ENCODE peak calls at places on chromosomes 13 and 19, in nine cellular contexts. R is thyroid gland, M is RWPE1, O is cardiac fibroblast, N is B cell, E is endothelial cell, P is heart left ventricle, C is HCT116, V is glutamatergic neuron. U is an unnamed sample.

GRCh38 chr19:38714354-38714778 is 29.9 kb downstream of the CAPN12 start:
- DNase-seq in R (peak; percentile 35), M (no peak), O (no peak), N (no peak), E (no peak), P (no peak), C (no peak), V (no peak), U (no peak)

GRCh38 chr13:23771966-23772365 is 117.2 kb downstream of the MIPEP start:
- DNase-seq in R (no peak), M (peak; percentile 49), O (peak; percentile 67), N (no peak), E (no peak), P (no peak), C (no peak), V (no peak), U (no peak)

GRCh38 chr13:80841346-80841882 is 500.5 kb upstream of the SPRY2 start:
- DNase-seq in R (no peak), M (no peak), O (no peak), N (no peak), E (no peak), P (no peak), C (no peak), V (no peak), U (no peak)

GRCh38 chr19:18833849-18834643 is 2.3 kb downstream of the UPF1 start:
- DNase-seq in R (peak; percentile 19), M (peak; percentile 29), O (no peak), N (no peak), E (no peak), P (peak; percentile 13), C (no peak), V (no peak), U (peak; percentile 9)

GRCh38 chr13:80923907-80924306 is 583.0 kb upstream of the SPRY2 start:
- DNase-seq in R (no peak), M (no peak), O (peak; percentile 27), N (no peak), E (no peak), P (no peak), C (no peak), V (no peak), U (peak; percentile 21)

GRCh38 chr19:11814707-11815050 is 606 bp downstream of the ZNF440 start:
- DNase-seq in R (no peak), M (peak; percentile 45), O (peak; percentile 47), N (no peak), E (no peak), P (no peak), C (no peak), V (no peak), U (no peak)

GRCh38 chr19:47190167-47190727 is 40.8 kb downstream of the BBC3 start:
- DNase-seq in R (peak; percentile 99), M (peak; percentile 14), O (peak; percentile 63), N (no peak), E (no peak), P (no peak), C (peak; percentile 93), V (no peak), U (peak; percentile 43)

GRCh38 chr19:38840583-38840968 is 9.0 kb upstream of the ECH1 start:
- DNase-seq in R (no peak), M (no peak), O (no peak), N (no peak), E (no peak), P (no peak), C (no peak), V (no peak), U (no peak)

GRCh38 chr13:95207769-95208366 is 93.4 kb downstream of the ABCC4 start:
- DNase-seq in R (peak; percentile 68), M (no peak), O (no peak), N (peak; percentile 14), E (no peak), P (no peak), C (no peak), V (no peak), U (no peak)

GRCh38 chr13:74027161-74027779 is 106.9 kb downstream of the KLF12 start:
- DNase-seq in R (no peak), M (no peak), O (no peak), N (no peak), E (no peak), P (no peak), C (no peak), V (no peak), U (no peak)

DNA sequence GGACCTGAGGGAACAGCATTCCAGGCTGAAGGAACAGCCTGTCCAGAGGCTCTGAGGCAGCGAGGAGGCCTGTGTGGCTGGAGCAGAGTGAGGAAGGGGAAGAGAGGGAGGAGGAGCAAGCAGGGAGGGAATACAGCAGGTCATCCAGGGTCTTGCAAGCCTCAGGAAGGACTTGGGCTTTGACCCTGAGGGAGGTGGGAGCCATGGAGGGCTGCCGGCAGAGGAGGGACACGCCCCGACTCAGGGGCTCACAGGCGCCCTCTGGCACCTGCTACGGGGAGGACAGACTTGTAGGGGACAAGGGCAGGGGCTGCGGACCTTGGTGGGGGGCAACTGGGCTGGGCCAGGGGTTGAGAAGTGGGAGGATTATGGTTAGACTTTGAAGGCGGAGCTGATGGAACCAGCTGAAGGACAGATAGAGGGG is 4.7 kb downstream of the TINCR start:
- DNase-seq in R (no peak), M (no peak), O (no peak), N (no peak), E (no peak), P (no peak), C (no peak), V (no peak), U (no peak)
- TF ChIP-seq CTCF in R (no peak), M (no peak), O (no peak), N (no peak), E (no peak), P (no peak), C (peak; percentile 4), V (no peak), U (no peak)

GRCh38 chr19:50147462-50148423 is 15.3 kb downstream of the IZUMO2 start:
- DNase-seq in R (peak; percentile 94), M (peak; percentile 78), O (peak; percentile 96), N (peak; percentile 76), E (no peak), P (peak; percentile 92), C (peak; percentile 89), V (peak; percentile 86), U (no peak)
- TF ChIP-seq CTCF in R (peak; percentile 79), M (peak; percentile 56), O (peak; percentile 39), N (peak; percentile 20), E (no peak), P (peak; percentile 57), C (peak; percentile 66), V (peak; percentile 11), U (no peak)

GRCh38 chr19:49987159-49987698 is 26.3 kb upstream of the SIGLEC11 start:
- DNase-seq in R (peak; percentile 94), M (peak; percentile 76), O (peak; percentile 94), N (peak; percentile 86), E (peak; percentile 93), P (peak; percentile 88), C (peak; percentile 88), V (no peak), U (peak; percentile 95)
- TF ChIP-seq CTCF in R (peak; percentile 42), M (no peak), O (peak; percentile 14), N (no peak), E (no peak), P (peak; percentile 11), C (no peak), V (no peak), U (no peak)

GRCh38 chr19:55485439-55486011 is 537 bp downstream of the NAT14 start:
- DNase-seq in R (no peak), M (no peak), O (no peak), N (no peak), E (no peak), P (no peak), C (no peak), V (no peak), U (no peak)
- TF ChIP-seq CTCF in R (no peak), M (no peak), O (no peak), N (no peak), E (no peak), P (no peak), C (no peak), V (no peak), U (no peak)

GRCh38 chr13:112350300-112350699 is 25.9 kb upstream of the SPACA7 start:
- DNase-seq in R (peak; percentile 94), M (no peak), O (no peak), N (no peak), E (no peak), P (no peak), C (no peak), V (no peak), U (no peak)
- TF ChIP-seq CTCF in R (no peak), M (no peak), O (no peak), N (no peak), E (no peak), P (no peak), C (no peak), V (no peak), U (no peak)

GRCh38 chr13:50991624-50992610 is 82.3 kb downstream of the RNASEH2B start:
- DNase-seq in R (no peak), M (no peak), O (no peak), N (peak; percentile 30), E (no peak), P (no peak), C (no peak), V (no peak), U (no peak)

GRCh38 chr13:50993371-50993770 is 83.8 kb downstream of the RNASEH2B start:
- DNase-seq in R (no peak), M (no peak), O (no peak), N (no peak), E (no peak), P (no peak), C (no peak), V (no peak), U (no peak)

GRCh38 chr13:50990540-50991506 is 81.2 kb downstream of the RNASEH2B start:
- DNase-seq in R (peak; percentile 13), M (no peak), O (peak; percentile 58), N (no peak), E (no peak), P (no peak), C (no peak), V (peak; percentile 67), U (no peak)

GRCh38 chr13:50990050-50990449 is 80.5 kb downstream of the RNASEH2B start:
- DNase-seq in R (no peak), M (no peak), O (no peak), N (no peak), E (no peak), P (no peak), C (no peak), V (no peak), U (no peak)

DNA sequence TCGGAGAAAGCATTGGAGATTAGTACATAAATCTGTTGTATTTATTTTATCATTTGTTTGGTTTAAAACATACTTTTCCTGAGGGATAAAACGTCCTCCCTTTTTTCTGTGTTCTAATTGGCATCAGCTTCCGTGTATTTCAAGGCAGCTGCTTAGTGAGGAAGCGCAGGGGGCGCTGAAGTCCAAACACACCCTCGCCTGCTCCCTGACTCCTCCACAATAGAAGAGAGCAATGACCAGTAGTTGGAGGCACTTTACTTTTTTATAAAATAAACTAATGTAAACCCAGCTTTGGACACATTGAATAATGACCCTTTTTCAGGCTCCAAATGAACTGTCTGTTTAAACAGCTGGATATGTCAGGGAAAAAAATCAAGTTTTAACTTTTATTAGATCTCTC is 79.9 kb downstream of the RNASEH2B start:
- DNase-seq in R (no peak), M (no peak), O (peak; percentile 25), N (no peak), E (no peak), P (peak; percentile 38), C (no peak), V (no peak), U (no peak)
- TF ChIP-seq CTCF in R (no peak), M (no peak), O (no peak), N (no peak), E (no peak), P (no peak), C (peak; percentile 24), V (no peak), U (no peak)